ENCODE peak calls at places on chromosomes 12 and 14, in five cellular contexts. V is NCI-H1105; X is activated CD4-positive, CD25-positive, alpha-beta regulatory T cell; O is NCI-H1694; K is A549. H is an unnamed sample.

GRCh38 chr12:24814379-24815086 is 134.4 kb downstream of the BCAT1 start:
- DNase-seq in O (no peak), V (no peak), K (no peak), X (no peak), H (no peak)

GRCh38 chr12:102954143-102954542 is 3.3 kb upstream of the ASCL1 start:
- DNase-seq in X (no peak), V (no peak), K (no peak), O (no peak), H (no peak)

GRCh38 chr12:23757541-23757962 is 191.9 kb downstream of the SOX5 start:
- DNase-seq in V (no peak), K (no peak), O (no peak), X (no peak), H (no peak)

GRCh38 chr12:41348198-41348597 is 160.1 kb downstream of the PDZRN4 start:
- DNase-seq in V (no peak), O (no peak), K (no peak), X (no peak), H (no peak)

GRCh38 chr14:63853831-63854293 is 1.1 kb downstream of the SYNE2 start:
- DNase-seq in O (peak; percentile 43), V (peak; percentile 53), K (peak; percentile 60), X (no peak), H (peak; percentile 36)

GRCh38 chr12:107504503-107504885 is 181.1 kb upstream of the PWP1 start:
- DNase-seq in K (no peak), X (no peak), V (no peak), O (no peak), H (no peak)

GRCh38 chr12:84741727-84742126 is 170.9 kb downstream of the SLC6A15 start:
- DNase-seq in X (no peak), K (no peak), O (no peak), V (no peak), H (no peak)

GRCh38 chr12:5577239-5577638 is 145.3 kb downstream of the NTF3 start:
- DNase-seq in X (no peak), K (no peak), O (no peak), V (no peak), H (no peak)

GRCh38 chr12:57221169-57221917 is 4.7 kb downstream of the NXPH4 start:
- DNase-seq in O (no peak), X (no peak), K (no peak), V (no peak), H (no peak)

GRCh38 chr12:120065472-120065871 is 51.1 kb downstream of the RAB35 start:
- DNase-seq in O (no peak), K (no peak), V (no peak), X (no peak), H (no peak)

GRCh38 chr12:28550757-28551381 is 360.6 kb downstream of the CCDC91 start:
- DNase-seq in X (no peak), V (no peak), O (no peak), K (peak; percentile 23), H (no peak)

GRCh38 chr12:112122823-112123690 is 2.3 kb upstream of the TRAFD1 start:
- DNase-seq in V (no peak), X (no peak), O (no peak), K (peak; percentile 64), H (no peak)

GRCh38 chr14:58882577-58883018 is 244.8 kb downstream of the DACT1 start:
- DNase-seq in K (no peak), O (peak; percentile 49), X (no peak), V (peak; percentile 17), H (peak; percentile 93)

GRCh38 chr12:49557187-49557916 is 10.6 kb downstream of the MCRS1 start:
- DNase-seq in O (no peak), K (no peak), X (no peak), V (no peak), H (no peak)

GRCh38 chr14:105223260-105223659 is 25.1 kb upstream of the BTBD6 start:
- DNase-seq in O (no peak), X (no peak), K (no peak), V (no peak), H (no peak)

GRCh38 chr12:125188912-125189881 is 124.0 kb downstream of the AACS start:
- DNase-seq in O (no peak), V (no peak), X (no peak), K (no peak), H (no peak)

GRCh38 chr12:131137836-131138637 is 184.3 kb downstream of the ADGRD1 start:
- DNase-seq in K (peak; percentile 68), V (no peak), X (no peak), O (no peak), H (no peak)

GRCh38 chr12:132596016-132596415 is 14.4 kb downstream of the LRCOL1 start:
- DNase-seq in O (no peak), X (no peak), K (peak; percentile 39), V (no peak), H (no peak)

GRCh38 chr14:95700221-95700976 is 13.5 kb downstream of the TCL1A start:
- DNase-seq in O (no peak), X (no peak), K (no peak), V (no peak), H (no peak)

GRCh38 chr12:104669851-104670337 is 213.1 kb downstream of the CHST11 start:
- DNase-seq in V (no peak), O (no peak), K (no peak), X (no peak), H (no peak)

GRCh38 chr14:79605863-79606262 is 605.4 kb downstream of the DIO2 start:
- DNase-seq in K (no peak), O (peak; percentile 91), X (no peak), V (peak; percentile 96), H (no peak)

GRCh38 chr12:44874981-44875416 is 1.1 kb downstream of the NELL2 start:
- DNase-seq in K (peak; percentile 2), O (peak; percentile 12), X (no peak), V (peak; percentile 38), H (peak; percentile 8)

GRCh38 chr12:53750812-53751335 is 905 bp downstream of the CISTR start:
- DNase-seq in X (no peak), O (peak; percentile 50), V (peak; percentile 5), K (no peak), H (no peak)

GRCh38 chr12:63899396-63899795 is 54.9 kb downstream of the SRGAP1 start:
- DNase-seq in V (no peak), O (no peak), K (peak; percentile 68), X (no peak), H (no peak)

GRCh38 chr12:121238604-121239334 is 28.8 kb downstream of the P2RX4 start:
- DNase-seq in X (no peak), V (peak; percentile 76), K (no peak), O (no peak), H (no peak)

GRCh38 chr12:124480469-124481256 is 86.7 kb downstream of the NCOR2 start:
- DNase-seq in X (no peak), V (no peak), K (peak; percentile 60), O (peak; percentile 61), H (peak; percentile 82)

GRCh38 chr14:79728331-79728730 is 483.0 kb downstream of the DIO2 start:
- DNase-seq in K (no peak), V (no peak), O (no peak), X (no peak), H (no peak)

GRCh38 chr12:64222011-64222765 is at the start of gene KICS2:
- DNase-seq in O (peak; percentile 43), X (peak; percentile 78), K (peak; percentile 97), V (peak; percentile 89), H (peak; percentile 30)

GRCh38 chr12:124403273-124403672 is 108.4 kb downstream of the RFLNA start:
- DNase-seq in O (no peak), V (no peak), K (no peak), X (no peak), H (no peak)

GRCh38 chr14:84770030-84770429 is 759.9 kb upstream of the FLRT2 start:
- DNase-seq in O (no peak), K (no peak), V (no peak), X (no peak), H (no peak)

GRCh38 chr14:71232506-71232905 is 325.2 kb downstream of the PCNX1 start:
- DNase-seq in O (no peak), X (no peak), V (no peak), K (no peak), H (no peak)

GRCh38 chr12:42372154-42372791 is 46.3 kb downstream of the PPHLN1 start:
- DNase-seq in V (peak; percentile 63), O (peak; percentile 30), K (peak; percentile 73), X (no peak), H (peak; percentile 14)

GRCh38 chr14:74503256-74503972 is 9.8 kb downstream of the ISCA2 start:
- DNase-seq in K (no peak), O (no peak), V (no peak), X (no peak), H (no peak)

GRCh38 chr14:36584167-36584811 is 1.9 kb upstream of the NKX2-8 start:
- DNase-seq in V (no peak), X (no peak), O (no peak), K (no peak), H (no peak)

GRCh38 chr14:90228478-90228877 is 27.9 kb upstream of the PSMC1 start:
- DNase-seq in O (no peak), V (no peak), X (no peak), K (no peak), H (no peak)